ENCODE peak calls at places on chromosomes 2 and 18, in five cellular contexts. One of them, this sample, is unnamed. For H3K36me3, the result is how much of the 10 kb centered on the place peaks cover.

GRCh38 chr2:181376999-181377398 is 80.2 kb upstream of the ITGA4 start:
- DNase-seq in ovary: no peak
- DNase-seq in spleen: no peak
- DNase-seq in colonic mucosa: no peak
- DNase-seq in OCI-LY7: no peak
- DNase-seq in this sample: no peak

GRCh38 chr2:229261076-229261475 is 10.0 kb downstream of the PID1 start:
- DNase-seq in ovary: no peak
- DNase-seq in spleen: no peak
- DNase-seq in colonic mucosa: no peak
- DNase-seq in OCI-LY7: no peak
- DNase-seq in this sample: no peak

GRCh38 chr2:105795575-105795934 is 50.8 kb downstream of the NCK2 start:
- DNase-seq in ovary: no peak
- DNase-seq in spleen: no peak
- DNase-seq in colonic mucosa: no peak
- DNase-seq in OCI-LY7: no peak
- DNase-seq in this sample: no peak

GRCh38 chr18:11146238-11146946 is 3.0 kb downstream of the PIEZO2 start:
- DNase-seq in ovary: no peak
- DNase-seq in spleen: no peak
- DNase-seq in colonic mucosa: no peak
- DNase-seq in OCI-LY7: no peak
- DNase-seq in this sample: no peak

GRCh38 chr18:5546660-5547059 is 2.9 kb upstream of the EPB41L3 start:
- DNase-seq in ovary: no peak
- DNase-seq in spleen: no peak
- DNase-seq in colonic mucosa: no peak
- DNase-seq in OCI-LY7: no peak
- DNase-seq in this sample: no peak

GRCh38 chr2:17672583-17673317 is 80.9 kb downstream of the SMC6 start:
- DNase-seq in ovary: no peak
- DNase-seq in spleen: no peak
- DNase-seq in colonic mucosa: no peak
- DNase-seq in OCI-LY7: no peak
- DNase-seq in this sample: no peak

GRCh38 chr2:129813404-129813803 is 166.1 kb upstream of the RAB6C start:
- DNase-seq in ovary: no peak
- DNase-seq in spleen: no peak
- DNase-seq in colonic mucosa: no peak
- DNase-seq in OCI-LY7: peak
- DNase-seq in this sample: no peak

GRCh38 chr2:674319-674985 is 2.8 kb downstream of the TMEM18 start:
- DNase-seq in ovary: no peak
- DNase-seq in spleen: no peak
- DNase-seq in colonic mucosa: no peak
- DNase-seq in OCI-LY7: no peak
- DNase-seq in this sample: no peak

GRCh38 chr2:46848446-46848845 is 67.2 kb downstream of the MCFD2 start:
- DNase-seq in ovary: no peak
- DNase-seq in spleen: no peak
- DNase-seq in colonic mucosa: peak
- DNase-seq in OCI-LY7: peak
- DNase-seq in this sample: no peak

GRCh38 chr2:86037795-86038192 is 67.9 kb downstream of the POLR1A start:
- DNase-seq in ovary: peak
- DNase-seq in spleen: peak
- DNase-seq in colonic mucosa: no peak
- DNase-seq in OCI-LY7: peak
- DNase-seq in this sample: no peak

GRCh38 chr18:60235164-60235563 is 137.4 kb downstream of the MC4R start:
- DNase-seq in ovary: no peak
- DNase-seq in spleen: no peak
- DNase-seq in colonic mucosa: no peak
- DNase-seq in OCI-LY7: no peak
- DNase-seq in this sample: no peak

GRCh38 chr2:8355046-8355445 is 326.8 kb upstream of the ID2 start:
- DNase-seq in ovary: no peak
- DNase-seq in spleen: no peak
- DNase-seq in colonic mucosa: no peak
- DNase-seq in OCI-LY7: no peak
- DNase-seq in this sample: no peak

GRCh38 chr2:8358179-8358578 is 323.7 kb upstream of the ID2 start:
- DNase-seq in ovary: no peak
- DNase-seq in spleen: no peak
- DNase-seq in colonic mucosa: no peak
- DNase-seq in OCI-LY7: no peak
- DNase-seq in this sample: no peak

GRCh38 chr2:8361930-8362329 is 319.9 kb upstream of the ID2 start:
- DNase-seq in ovary: no peak
- DNase-seq in spleen: no peak
- DNase-seq in colonic mucosa: no peak
- DNase-seq in OCI-LY7: no peak
- DNase-seq in this sample: no peak

GRCh38 chr2:8352989-8353388 is 328.9 kb upstream of the ID2 start:
- DNase-seq in ovary: no peak
- DNase-seq in spleen: no peak
- DNase-seq in colonic mucosa: no peak
- DNase-seq in OCI-LY7: no peak
- DNase-seq in this sample: no peak

DNA sequence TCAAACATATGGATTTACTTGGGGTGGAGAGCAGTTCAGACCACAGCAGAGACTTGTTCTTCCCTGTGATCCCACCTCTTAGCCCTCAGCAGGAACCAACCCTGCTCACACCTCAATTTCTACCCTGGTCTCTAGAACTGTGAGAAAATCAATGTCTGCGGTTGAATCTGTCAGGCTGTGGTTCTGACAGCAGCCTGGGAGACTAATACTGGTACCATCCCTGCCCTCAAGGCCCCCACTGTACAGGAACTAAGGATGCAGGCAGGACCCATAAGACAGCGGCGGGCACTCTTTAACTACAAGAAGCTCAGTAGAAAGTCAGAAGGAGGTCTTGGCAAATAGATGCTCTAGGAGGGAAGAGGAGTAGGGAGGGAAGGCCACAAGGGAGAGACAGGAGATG is 324.1 kb upstream of the ID2 start:
- DNase-seq in ovary: no peak
- DNase-seq in spleen: no peak
- DNase-seq in colonic mucosa: no peak
- DNase-seq in OCI-LY7: no peak
- DNase-seq in this sample: no peak
- H3K36me3 ChIP-seq in ovary: under half
- H3K36me3 ChIP-seq in spleen: under half
- H3K36me3 ChIP-seq in colonic mucosa: under half
- H3K36me3 ChIP-seq in OCI-LY7: under half
- H3K36me3 ChIP-seq in this sample: under half

DNA sequence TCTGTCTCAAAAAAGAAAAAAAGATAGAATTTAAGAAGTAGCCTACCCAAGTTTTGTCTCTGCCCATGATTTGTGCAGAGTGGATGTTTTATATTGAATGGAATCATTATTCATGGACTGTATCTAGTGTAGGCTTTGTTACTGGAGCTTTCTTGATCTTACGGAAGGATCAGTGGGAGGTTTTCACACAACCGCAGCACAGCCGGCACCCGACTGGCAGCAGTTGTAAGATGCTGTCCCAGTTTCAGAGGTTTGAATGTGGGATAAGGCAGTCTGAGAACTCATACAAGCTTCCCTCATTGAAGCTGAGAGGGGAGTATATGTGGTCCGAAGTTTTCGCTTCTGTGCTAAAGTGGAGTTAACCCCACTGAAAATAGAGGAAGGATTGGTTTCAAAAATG is 19.7 kb upstream of the SAG start:
- DNase-seq in ovary: no peak
- DNase-seq in spleen: no peak
- DNase-seq in colonic mucosa: no peak
- DNase-seq in OCI-LY7: no peak
- DNase-seq in this sample: no peak
- H3K27ac ChIP-seq in ovary: no peak
- H3K27ac ChIP-seq in spleen: no peak
- H3K27ac ChIP-seq in colonic mucosa: no peak
- H3K27ac ChIP-seq in OCI-LY7: no peak
- H3K27ac ChIP-seq in this sample: no peak

GRCh38 chr18:12315481-12315880 is 7.4 kb downstream of the TUBB6 start:
- DNase-seq in ovary: no peak
- DNase-seq in spleen: no peak
- DNase-seq in colonic mucosa: no peak
- DNase-seq in OCI-LY7: no peak
- DNase-seq in this sample: no peak

GRCh38 chr18:12318857-12319256 is 10.8 kb downstream of the TUBB6 start:
- DNase-seq in ovary: no peak
- DNase-seq in spleen: no peak
- DNase-seq in colonic mucosa: no peak
- DNase-seq in OCI-LY7: no peak
- DNase-seq in this sample: no peak

GRCh38 chr18:12317664-12318333 is 9.8 kb downstream of the TUBB6 start:
- DNase-seq in ovary: no peak
- DNase-seq in spleen: no peak
- DNase-seq in colonic mucosa: no peak
- DNase-seq in OCI-LY7: peak
- DNase-seq in this sample: no peak

GRCh38 chr18:12315911-12316310 is 7.9 kb downstream of the TUBB6 start:
- DNase-seq in ovary: no peak
- DNase-seq in spleen: peak
- DNase-seq in colonic mucosa: no peak
- DNase-seq in OCI-LY7: no peak
- DNase-seq in this sample: peak

GRCh38 chr18:12318334-12318697 is 10.3 kb downstream of the TUBB6 start:
- DNase-seq in ovary: no peak
- DNase-seq in spleen: peak
- DNase-seq in colonic mucosa: no peak
- DNase-seq in OCI-LY7: peak
- DNase-seq in this sample: no peak
- H3K36me3 ChIP-seq in ovary: under half
- H3K36me3 ChIP-seq in spleen: under half
- H3K36me3 ChIP-seq in colonic mucosa: under half
- H3K36me3 ChIP-seq in OCI-LY7: under half
- H3K36me3 ChIP-seq in this sample: under half

GRCh38 chr2:160921401-160921964 is 238.7 kb upstream of the TANK start:
- DNase-seq in ovary: peak
- DNase-seq in spleen: no peak
- DNase-seq in colonic mucosa: no peak
- DNase-seq in OCI-LY7: no peak
- DNase-seq in this sample: peak
- H3K27ac ChIP-seq in ovary: peak
- H3K27ac ChIP-seq in spleen: no peak
- H3K27ac ChIP-seq in colonic mucosa: peak
- H3K27ac ChIP-seq in OCI-LY7: no peak
- H3K27ac ChIP-seq in this sample: no peak

GRCh38 chr18:26071020-26071419 is 19.4 kb downstream of the SS18 start:
- DNase-seq in ovary: no peak
- DNase-seq in spleen: no peak
- DNase-seq in colonic mucosa: no peak
- DNase-seq in OCI-LY7: no peak
- DNase-seq in this sample: no peak
- H3K36me3 ChIP-seq in ovary: under half
- H3K36me3 ChIP-seq in spleen: under half
- H3K36me3 ChIP-seq in colonic mucosa: under half
- H3K36me3 ChIP-seq in OCI-LY7: half or more
- H3K36me3 ChIP-seq in this sample: under half

GRCh38 chr2:71155846-71156245 is 25.4 kb downstream of the MPHOSPH10 start:
- DNase-seq in ovary: no peak
- DNase-seq in spleen: no peak
- DNase-seq in colonic mucosa: no peak
- DNase-seq in OCI-LY7: no peak
- DNase-seq in this sample: no peak

GRCh38 chr2:71154798-71155197 is 24.4 kb downstream of the MPHOSPH10 start:
- DNase-seq in ovary: no peak
- DNase-seq in spleen: no peak
- DNase-seq in colonic mucosa: no peak
- DNase-seq in OCI-LY7: peak
- DNase-seq in this sample: no peak

GRCh38 chr2:71154279-71154678 is 23.8 kb downstream of the MPHOSPH10 start:
- DNase-seq in ovary: no peak
- DNase-seq in spleen: no peak
- DNase-seq in colonic mucosa: no peak
- DNase-seq in OCI-LY7: no peak
- DNase-seq in this sample: no peak

GRCh38 chr2:71156531-71156930 is 26.1 kb downstream of the MPHOSPH10 start:
- DNase-seq in ovary: no peak
- DNase-seq in spleen: no peak
- DNase-seq in colonic mucosa: no peak
- DNase-seq in OCI-LY7: no peak
- DNase-seq in this sample: no peak

GRCh38 chr2:71157124-71157802 is 26.8 kb downstream of the MPHOSPH10 start:
- DNase-seq in ovary: peak
- DNase-seq in spleen: peak
- DNase-seq in colonic mucosa: peak
- DNase-seq in OCI-LY7: peak
- DNase-seq in this sample: peak
- H3K27ac ChIP-seq in ovary: no peak
- H3K27ac ChIP-seq in spleen: no peak
- H3K27ac ChIP-seq in colonic mucosa: no peak
- H3K27ac ChIP-seq in OCI-LY7: no peak
- H3K27ac ChIP-seq in this sample: no peak

GRCh38 chr18:34870916-34871315 is 160.8 kb downstream of the DTNA start:
- DNase-seq in ovary: no peak
- DNase-seq in spleen: no peak
- DNase-seq in colonic mucosa: no peak
- DNase-seq in OCI-LY7: no peak
- DNase-seq in this sample: no peak
- H3K36me3 ChIP-seq in ovary: under half
- H3K36me3 ChIP-seq in spleen: under half
- H3K36me3 ChIP-seq in colonic mucosa: under half
- H3K36me3 ChIP-seq in OCI-LY7: under half
- H3K36me3 ChIP-seq in this sample: under half

GRCh38 chr2:239245107-239245506 is 155.7 kb downstream of the HDAC4 start:
- DNase-seq in ovary: no peak
- DNase-seq in spleen: peak
- DNase-seq in colonic mucosa: no peak
- DNase-seq in OCI-LY7: no peak
- DNase-seq in this sample: no peak
- H3K27ac ChIP-seq in ovary: peak
- H3K27ac ChIP-seq in spleen: no peak
- H3K27ac ChIP-seq in colonic mucosa: no peak
- H3K27ac ChIP-seq in OCI-LY7: no peak
- H3K27ac ChIP-seq in this sample: no peak

GRCh38 chr2:99399063-99399462 is 61.9 kb downstream of the EIF5B start:
- DNase-seq in ovary: no peak
- DNase-seq in spleen: no peak
- DNase-seq in colonic mucosa: no peak
- DNase-seq in OCI-LY7: no peak
- DNase-seq in this sample: no peak
- H3K36me3 ChIP-seq in ovary: under half
- H3K36me3 ChIP-seq in spleen: under half
- H3K36me3 ChIP-seq in colonic mucosa: under half
- H3K36me3 ChIP-seq in OCI-LY7: half or more
- H3K36me3 ChIP-seq in this sample: under half

This sample was measured in pancreas.